ENCODE peak calls at places on chromosomes 11 and 22, in five cellular contexts. Q is NCI-H524; Y is activated CD4-positive, alpha-beta T cell treated with anti-CD3 and anti-CD28 coated beads for 48 hours; K is D341Med; O is DMS153. M is an unnamed sample.

GRCh38 chr11:1252371-1253102 is 29.7 kb downstream of the MUC5B start:
- DNase-seq in O (no peak), Y (no peak), Q (no peak), K (no peak), M (no peak)

GRCh38 chr11:63480039-63480438 is 10.9 kb downstream of the PLAAT5 start:
- DNase-seq in K (no peak), Q (no peak), O (no peak), Y (no peak), M (no peak)

GRCh38 chr22:34781676-34782075 is 284.3 kb upstream of the ISX start:
- DNase-seq in O (no peak), Q (no peak), K (no peak), Y (no peak), M (no peak)

GRCh38 chr11:114109206-114110090 is 49.9 kb downstream of the ZBTB16 start:
- DNase-seq in K (no peak), Q (no peak), Y (no peak), O (no peak), M (no peak)

GRCh38 chr11:47991266-47991830 is 11.0 kb downstream of the PTPRJ start:
- DNase-seq in O (peak; percentile 73), Q (peak; percentile 29), K (no peak), Y (no peak), M (peak; percentile 63)

GRCh38 chr11:45921561-45922424 is 663 bp upstream of the LARGE2 start:
- DNase-seq in Q (peak; percentile 15), K (no peak), O (peak; percentile 81), Y (no peak), M (no peak)

GRCh38 chr11:43987384-43988039 is 45.1 kb downstream of the C11orf96 start:
- DNase-seq in Q (no peak), Y (no peak), K (no peak), O (no peak), M (no peak)

GRCh38 chr11:68750197-68750987 is 928 bp downstream of the TESMIN start:
- DNase-seq in Q (no peak), Y (no peak), K (no peak), O (no peak), M (peak; percentile 30)

GRCh38 chr11:33479216-33479615 is 221.4 kb downstream of the C11orf91 start:
- DNase-seq in Y (no peak), K (no peak), O (no peak), Q (no peak), M (no peak)